ENCODE peak calls at places on chromosome 1, in four cellular contexts. M is HepG2, G is A549, Q is K562. D is an unnamed sample.

GRCh38 chr1:156802421-156802820 is 14.2 kb downstream of the SH2D2A start:
- DNase-seq in G (no peak), Q (no peak), M (no peak), D (no peak)

GRCh38 chr1:206457408-206457807 is 12.9 kb upstream of the IKBKE start:
- DNase-seq in M (no peak), G (no peak), Q (no peak), D (peak; percentile 15)

GRCh38 chr1:3427711-3428704 is 26.5 kb upstream of the ARHGEF16 start:
- DNase-seq in G (no peak), Q (no peak), M (no peak), D (no peak)

GRCh38 chr1:7570311-7570710 is 200.8 kb upstream of the VAMP3 start:
- DNase-seq in G (no peak), M (no peak), Q (no peak), D (no peak)

GRCh38 chr1:153880962-153881361 is 41.8 kb downstream of the GATAD2B start:
- DNase-seq in Q (peak; percentile 32), M (peak; percentile 52), G (no peak), D (peak; percentile 99)

GRCh38 chr1:73673980-73674379 is 524.0 kb downstream of the LRRIQ3 start:
- DNase-seq in Q (no peak), M (no peak), G (no peak), D (peak; percentile 2)

GRCh38 chr1:76144233-76144632 is 69.7 kb downstream of the ST6GALNAC3 start:
- DNase-seq in M (no peak), Q (no peak), G (no peak), D (no peak)

GRCh38 chr1:73765551-73766233 is 432.3 kb downstream of the LRRIQ3 start:
- DNase-seq in M (no peak), Q (no peak), G (no peak), D (no peak)

GRCh38 chr1:203656796-203657620 is 30.4 kb downstream of the ATP2B4 start:
- DNase-seq in G (no peak), M (no peak), Q (no peak), D (no peak)

GRCh38 chr1:37509181-37509580 is 5.4 kb downstream of the MEAF6 start:
- DNase-seq in G (no peak), Q (peak; percentile 18), M (peak; percentile 28), D (no peak)

GRCh38 chr1:159197767-159198557 is 6.7 kb upstream of the ACKR1 start:
- DNase-seq in G (peak; percentile 57), Q (peak; percentile 56), M (peak; percentile 46), D (peak; percentile 81)

GRCh38 chr1:180912801-180913616 is at the start of gene KIAA1614:
- DNase-seq in G (no peak), Q (no peak), M (no peak), D (no peak)
- TF ChIP-seq MYC in G (no peak), Q (no peak), M (no peak), D (no peak)

DNA sequence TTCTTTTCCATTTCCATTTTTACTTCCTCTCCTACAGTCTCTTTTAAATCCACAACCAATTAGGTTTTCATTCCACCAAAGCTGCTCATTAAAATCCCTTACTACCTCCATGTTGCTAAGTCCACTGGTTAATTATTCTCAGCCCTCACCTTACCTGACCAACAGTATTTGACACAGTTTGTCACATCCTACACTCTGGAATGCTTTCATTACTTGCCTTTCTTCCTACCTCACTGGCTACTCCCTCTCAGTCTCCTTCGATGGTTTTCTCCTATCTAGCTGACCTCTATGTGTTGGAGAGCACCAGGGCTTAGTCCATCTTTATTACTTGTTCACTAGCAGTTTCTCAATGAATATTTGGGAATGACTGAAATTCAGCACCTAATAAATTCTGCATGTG is 78.6 kb downstream of the NME7 start:
- DNase-seq in G (no peak), Q (no peak), M (no peak), D (no peak)
- TF ChIP-seq JUN in G (no peak), Q (no peak), M (no peak), D (no peak)

DNA sequence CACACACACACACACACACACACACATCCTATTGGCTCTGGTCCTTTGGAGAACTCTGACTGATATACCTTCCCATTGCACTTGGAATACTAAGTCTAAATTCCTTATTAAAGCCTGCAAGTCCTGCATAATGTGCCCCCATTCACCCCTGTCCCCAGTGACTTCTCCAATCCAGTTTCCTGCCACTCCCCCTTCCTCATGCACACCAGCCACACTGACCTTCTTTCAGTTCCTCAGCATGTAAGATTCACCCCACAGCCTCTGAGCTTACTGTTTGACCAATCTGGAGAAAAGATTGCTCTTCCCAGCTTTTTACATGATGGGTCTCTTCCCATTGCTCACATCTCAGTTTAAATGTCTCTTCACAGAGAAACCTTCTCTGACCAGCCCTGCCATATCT is 146.6 kb downstream of the TBX15 start:
- DNase-seq in Q (no peak), M (no peak), G (no peak), D (no peak)
- TF ChIP-seq MYC in Q (no peak), M (no peak), G (no peak), D (no peak)

GRCh38 chr1:113282011-113282896 is 108.1 kb upstream of the MAGI3 start:
- DNase-seq in Q (no peak), M (no peak), G (no peak), D (no peak)
- TF ChIP-seq JUN in Q (no peak), M (no peak), G (no peak), D (no peak)